ENCODE peak calls at places on chromosomes 5 and 9, in four cellular contexts. X is H1, F is IMR-90, Q is H9. R is an unnamed sample.
A peak's percentile ranks its signal among the peaks of the same experiment; 100 is the strongest.

GRCh38 chr5:154714271-154714986 is 40.7 kb upstream of the LARP1 start:
- DNase-seq in X (no peak), F (peak; percentile 77), Q (no peak), R (peak; percentile 57)

GRCh38 chr5:140628711-140629110 is 4.3 kb downstream of the CD14 start:
- DNase-seq in X (no peak), F (no peak), Q (no peak), R (no peak)

GRCh38 chr5:177311361-177311722 is 356 bp downstream of the MXD3 start:
- DNase-seq in X (no peak), F (no peak), Q (peak; percentile 51), R (peak; percentile 63)

GRCh38 chr5:53480474-53481353 is at the start of gene FST:
- DNase-seq in X (no peak), F (peak; percentile 36), Q (peak; percentile 42), R (no peak)

GRCh38 chr5:144333336-144333920 is 162.8 kb downstream of the KCTD16 start:
- DNase-seq in X (no peak), F (peak; percentile 2), Q (no peak), R (no peak)

GRCh38 chr5:138033275-138033808 is 463 bp upstream of the FAM13B start:
- DNase-seq in X (peak; percentile 29), F (no peak), Q (no peak), R (peak; percentile 81)

GRCh38 chr9:9337129-9337528 is 1275.7 kb downstream of the PTPRD start:
- DNase-seq in X (no peak), F (no peak), Q (no peak), R (no peak)

GRCh38 chr5:128644863-128645262 is 106.8 kb upstream of the FBN2 start:
- DNase-seq in X (no peak), F (peak; percentile 96), Q (no peak), R (peak; percentile 32)

GRCh38 chr9:99368341-99369326 is 146.6 kb downstream of the SEC61B start:
- DNase-seq in X (no peak), F (peak; percentile 83), Q (no peak), R (peak; percentile 74)

GRCh38 chr5:76547242-76547890 is 75.8 kb downstream of the F2RL2 start:
- DNase-seq in X (no peak), F (no peak), Q (no peak), R (peak; percentile 41)

GRCh38 chr5:167614294-167615104 is 676.9 kb upstream of the WWC1 start:
- DNase-seq in X (no peak), F (peak; percentile 6), Q (no peak), R (no peak)

GRCh38 chr5:132295505-132296411 is 1.6 kb downstream of the SLC22A4 start:
- DNase-seq in X (no peak), F (no peak), Q (no peak), R (peak; percentile 30)

GRCh38 chr5:177131711-177132503 is 1.7 kb upstream of the NSD1 start:
- DNase-seq in X (no peak), F (no peak), Q (peak; percentile 64), R (peak; percentile 30)

GRCh38 chr5:112397690-112398089 is 21.4 kb downstream of the EPB41L4A start:
- DNase-seq in X (no peak), F (no peak), Q (no peak), R (no peak)

GRCh38 chr5:146395233-146395632 is 51.9 kb upstream of the TCERG1 start:
- DNase-seq in X (no peak), F (no peak), Q (peak; percentile 33), R (no peak)

GRCh38 chr5:91144491-91145232 is 238.5 kb downstream of the ARRDC3 start:
- DNase-seq in X (no peak), F (no peak), Q (no peak), R (no peak)

GRCh38 chr5:139094154-139095131 is 103.7 kb downstream of the SIL1 start:
- DNase-seq in X (no peak), F (no peak), Q (no peak), R (no peak)

DNA sequence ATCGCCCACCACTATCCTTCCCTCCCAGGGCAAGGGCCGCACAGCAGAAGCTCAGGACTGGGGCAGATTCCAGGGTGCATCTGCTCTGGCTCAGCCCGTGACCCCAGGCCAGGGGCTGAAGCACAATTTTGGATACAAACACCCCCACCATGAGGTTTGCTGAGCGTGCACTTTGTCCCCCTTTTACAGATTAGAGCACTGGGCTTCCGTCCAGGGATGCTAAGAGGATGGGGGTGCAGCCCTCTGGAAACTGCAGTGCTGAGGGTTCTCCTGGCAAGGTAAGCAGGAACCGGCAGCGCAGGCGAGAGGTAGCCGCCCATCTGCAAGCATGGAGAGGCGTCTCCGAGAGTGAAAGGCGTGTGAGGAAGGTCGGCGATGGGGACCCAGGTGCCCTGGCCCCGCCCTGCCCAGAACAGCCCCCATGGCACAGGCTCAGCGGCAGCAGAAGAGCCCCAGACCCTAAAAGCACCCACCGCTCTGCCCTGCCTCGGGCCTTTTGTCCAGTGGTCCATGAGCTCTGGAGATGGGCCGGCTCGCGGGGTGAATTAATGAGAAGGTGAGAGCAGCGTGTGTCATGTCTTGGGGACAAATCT is 54.5 kb upstream of the OLFM1 start:
- DNase-seq in X (no peak), F (no peak), Q (peak; percentile 12), R (no peak)
- H3K18ac ChIP-seq in X (no peak overlapping the region), F (no peak overlapping the region), Q (no peak overlapping the region), R (no peak overlapping the region)

GRCh38 chr9:129601082-129601674 is 19.7 kb downstream of the C9orf50 start:
- DNase-seq in X (no peak), F (no peak), Q (no peak), R (no peak)
- H2BK120ac ChIP-seq in X (no peak overlapping the region), F (no peak overlapping the region), Q (no peak overlapping the region), R (peak overlapping the region; percentile 8)

GRCh38 chr5:172101547-172102225 is 86.3 kb downstream of the STK10 start:
- DNase-seq in X (no peak), F (no peak), Q (no peak), R (no peak)

GRCh38 chr5:172104021-172104420 is 84.0 kb downstream of the STK10 start:
- DNase-seq in X (no peak), F (no peak), Q (peak; percentile 50), R (peak; percentile 33)

GRCh38 chr5:172102913-172103629 is 85.0 kb downstream of the STK10 start:
- DNase-seq in X (no peak), F (peak; percentile 95), Q (peak; percentile 50), R (peak; percentile 91)

GRCh38 chr5:172104801-172105701 is 83.0 kb downstream of the STK10 start:
- DNase-seq in X (no peak), F (no peak), Q (no peak), R (no peak)

GRCh38 chr5:172102251-172102870 is 85.7 kb downstream of the STK10 start:
- DNase-seq in X (no peak), F (no peak), Q (no peak), R (no peak)
- H3K18ac ChIP-seq in X (no peak overlapping the region), F (peak overlapping the region; percentile 94), Q (peak overlapping the region; percentile 33), R (peak overlapping the region; percentile 71)

DNA sequence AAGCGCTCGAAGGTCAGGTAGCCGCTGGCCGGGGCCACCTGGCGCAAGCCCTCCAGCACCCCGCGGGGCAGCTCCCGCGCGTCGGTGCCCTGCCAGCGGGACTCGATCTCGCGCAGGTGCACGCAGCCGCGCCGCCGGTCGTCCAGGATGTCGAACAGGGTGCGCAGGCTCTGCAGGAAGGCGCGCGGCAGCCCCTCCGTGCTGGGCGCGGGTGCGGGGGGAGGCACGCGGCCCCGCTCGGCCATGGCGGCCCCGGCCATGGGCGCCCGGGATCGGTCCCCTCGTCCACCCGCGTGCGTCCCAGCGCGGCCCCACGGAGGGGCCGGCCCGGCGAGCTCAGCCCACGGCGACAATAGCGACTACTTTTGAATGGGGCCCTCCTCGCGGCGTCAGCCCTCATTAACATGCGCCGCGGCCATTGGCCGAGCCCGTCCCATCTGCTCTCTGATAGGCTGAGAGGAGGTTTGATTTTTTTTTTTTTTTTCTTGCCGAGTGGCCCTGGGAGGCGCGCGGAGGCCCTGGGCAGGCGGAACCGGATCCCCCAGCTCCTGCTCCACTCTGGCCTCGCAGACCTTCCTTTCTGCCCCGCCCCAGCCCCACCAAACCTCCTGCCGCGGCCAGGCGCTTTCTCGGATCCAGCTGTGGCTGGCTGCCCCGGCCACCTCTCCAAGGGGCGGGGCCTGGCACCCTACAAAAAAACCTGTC is at the start of gene SAPCD2:
- DNase-seq in X (peak; percentile 75), F (peak; percentile 79), Q (peak; percentile 94), R (peak; percentile 89)
- H2BK120ac ChIP-seq in X (peak within 1 kb of the TSS; percentile 83), F (no peak within 1 kb of the TSS), Q (no peak within 1 kb of the TSS), R (no peak within 1 kb of the TSS)

DNA sequence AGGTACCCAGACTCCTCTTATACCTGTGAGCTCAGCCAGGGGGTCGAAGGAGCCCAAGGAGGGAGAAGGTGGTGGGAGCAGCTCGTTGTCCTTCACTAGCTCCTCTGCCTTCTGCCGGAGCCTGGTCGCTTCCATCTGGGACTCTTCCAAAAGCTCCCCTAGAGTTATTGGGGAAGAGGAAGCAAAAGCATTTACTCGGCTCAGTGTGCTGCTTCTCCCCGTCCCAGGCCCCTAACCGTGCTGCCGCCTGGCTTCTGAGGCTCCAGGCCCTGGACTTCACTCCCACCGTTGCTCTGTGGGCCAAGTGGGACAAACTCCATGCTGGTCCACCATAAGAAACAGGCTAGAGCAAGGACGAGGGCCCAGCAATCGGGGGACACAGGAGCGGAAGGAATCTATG is 17.2 kb downstream of the TNIP1 start:
- DNase-seq in X (no peak), F (no peak), Q (no peak), R (no peak)
- H3K18ac ChIP-seq in X (no peak overlapping the region), F (peak overlapping the region; percentile 65), Q (no peak overlapping the region), R (peak overlapping the region; percentile 55)

DNA sequence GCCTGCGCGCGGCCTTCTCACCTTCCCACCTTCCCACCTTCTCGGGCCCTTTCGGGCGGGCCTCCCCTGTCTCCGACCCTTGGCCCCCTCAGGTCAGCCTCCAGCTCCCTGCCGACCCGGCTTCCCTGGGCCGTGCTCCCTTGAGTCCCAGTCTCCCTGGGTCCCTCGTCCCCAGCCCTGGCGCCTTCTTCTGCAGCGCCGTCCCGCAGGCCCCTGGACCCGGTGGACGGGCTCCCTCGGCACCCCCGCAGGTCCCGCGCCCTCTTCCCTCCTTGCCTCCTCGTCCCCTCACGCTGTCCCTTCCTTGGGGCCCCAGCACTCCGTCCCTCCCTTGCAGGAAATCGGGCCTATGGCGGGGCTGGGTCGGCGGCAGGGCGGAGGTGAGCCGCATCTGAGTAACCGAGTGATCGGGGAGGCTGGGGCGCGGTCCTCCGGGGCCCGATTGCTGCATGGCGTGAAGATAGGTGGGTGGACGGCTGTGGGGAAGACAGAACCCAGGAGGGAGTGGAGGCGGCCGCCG is 7.6 kb downstream of the ARPC5L start:
- DNase-seq in X (no peak), F (no peak), Q (no peak), R (peak; percentile 22)
- H2BK120ac ChIP-seq in X (no peak overlapping the region), F (no peak overlapping the region), Q (no peak overlapping the region), R (peak overlapping the region; percentile 52)

GRCh38 chr9:134701581-134702259 is 60.1 kb downstream of the COL5A1 start:
- DNase-seq in X (no peak), F (no peak), Q (no peak), R (no peak)
- H3K18ac ChIP-seq in X (no peak overlapping the region), F (no peak overlapping the region), Q (no peak overlapping the region), R (peak overlapping the region; percentile 42)

DNA sequence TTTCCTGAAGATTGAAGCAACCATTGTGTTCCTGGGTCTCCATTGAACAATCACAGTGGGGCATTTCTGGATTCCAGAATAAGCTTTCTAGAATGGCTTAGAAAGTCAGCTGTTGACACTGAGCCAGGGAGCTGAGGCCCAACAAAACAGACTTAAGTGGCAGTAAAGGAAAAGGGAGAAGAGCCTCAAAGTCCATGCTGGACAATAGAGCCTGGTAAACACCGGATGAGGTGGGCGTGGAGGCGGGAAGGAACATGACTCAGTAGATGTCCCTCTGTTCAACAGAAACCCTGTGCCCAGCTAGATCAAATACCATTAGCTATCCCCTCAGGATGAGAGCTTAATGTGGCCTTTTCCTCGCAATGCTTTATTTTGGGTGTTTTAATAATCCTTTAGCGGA is 14.7 kb downstream of the SPARC start:
- DNase-seq in X (no peak), F (peak; percentile 63), Q (no peak), R (no peak)
- H2BK120ac ChIP-seq in X (no peak overlapping the region), F (peak overlapping the region; percentile 5), Q (no peak overlapping the region), R (no peak overlapping the region)

R was measured in trophoblast cell.